ENCODE peak calls at places on chromosomes 16 and 17, in seven cellular contexts. G is GM23248, T is OCI-LY7, I is lung, Y is H1, P is trophoblast cell, N is left ventricle myocardium inferior. B is an unnamed sample. For H3K36me3, the result is how much of the 10 kb centered on the place peaks cover.

GRCh38 chr16:50497592-50497991 is 50.6 kb upstream of the NKD1 start:
- DNase-seq in G (peak), T (no peak), I (peak), Y (no peak), P (peak), N (no peak), B (no peak)

GRCh38 chr16:15782573-15783365 is 74.1 kb downstream of the MYH11 start:
- DNase-seq in G (no peak), T (no peak), I (no peak), Y (no peak), P (no peak), N (no peak), B (no peak)

GRCh38 chr16:67800252-67801046 is 5.9 kb downstream of the RANBP10 start:
- DNase-seq in G (peak), T (no peak), I (no peak), Y (no peak), P (no peak), N (peak), B (no peak)

GRCh38 chr17:55279203-55279602 is 14.4 kb downstream of the HLF start:
- DNase-seq in G (no peak), T (no peak), I (no peak), Y (no peak), P (no peak), N (no peak), B (no peak)

GRCh38 chr16:1299868-1300203 is 9.6 kb upstream of the UBE2I start:
- DNase-seq in G (no peak), T (no peak), I (no peak), Y (no peak), P (no peak), N (no peak), B (no peak)

GRCh38 chr17:1259910-1260389 is 10.3 kb upstream of the BHLHA9 start:
- DNase-seq in G (peak), T (no peak), I (no peak), Y (no peak), P (no peak), N (no peak), B (no peak)

GRCh38 chr17:78718575-78719209 is 63.4 kb downstream of the CYTH1 start:
- DNase-seq in G (no peak), T (peak), I (no peak), Y (no peak), P (peak), N (no peak), B (no peak)

GRCh38 chr17:57408064-57408811 is 151.9 kb downstream of the MSI2 start:
- DNase-seq in G (no peak), T (peak), I (no peak), Y (no peak), P (no peak), N (no peak), B (no peak)

GRCh38 chr17:614637-615546 is 99.7 kb downstream of the VPS53 start:
- DNase-seq in G (peak), T (no peak), I (no peak), Y (no peak), P (no peak), N (no peak), B (no peak)

GRCh38 chr17:56977673-56978395 is at the start of gene SCPEP1:
- DNase-seq in G (peak), T (peak), I (peak), Y (peak), P (peak), N (peak), B (peak)

DNA sequence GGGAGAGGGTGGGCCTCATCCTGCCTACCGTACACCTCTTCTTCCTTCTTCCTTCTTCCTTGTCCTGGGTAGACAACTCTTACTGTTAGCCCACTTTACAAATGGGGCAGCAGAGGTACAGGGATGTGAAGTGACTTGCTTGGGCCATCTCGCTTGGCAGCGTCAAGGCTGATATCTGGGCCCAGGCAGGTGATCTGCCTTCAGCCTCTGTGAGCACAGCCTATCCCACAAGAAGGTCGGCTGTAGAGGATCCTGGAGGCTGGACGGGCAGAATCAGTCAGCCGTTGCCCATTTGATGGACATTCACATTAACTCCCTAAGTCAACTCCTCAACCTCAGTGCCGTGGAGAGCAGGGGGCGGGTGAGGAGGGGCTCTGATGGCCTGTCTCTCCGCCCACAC is 317.3 kb downstream of the CPPED1 start:
- DNase-seq in G (no peak), T (no peak), I (no peak), Y (no peak), P (no peak), N (no peak), B (no peak)
- H3K36me3 ChIP-seq in G (under half), T (under half), I (under half), Y (under half), P (under half), N (under half), B (under half)

GRCh38 chr17:40130352-40131042 is 8.7 kb downstream of the MSL1 start:
- DNase-seq in G (peak), T (no peak), I (peak), Y (no peak), P (peak), N (no peak), B (no peak)

GRCh38 chr17:40134184-40134583 is 6.2 kb upstream of the CASC3 start:
- DNase-seq in G (no peak), T (no peak), I (no peak), Y (no peak), P (no peak), N (no peak), B (no peak)

GRCh38 chr17:40123811-40124114 is 2.0 kb downstream of the MSL1 start:
- DNase-seq in G (no peak), T (no peak), I (no peak), Y (no peak), P (no peak), N (no peak), B (no peak)

GRCh38 chr17:40124279-40125141 is 2.7 kb downstream of the MSL1 start:
- DNase-seq in G (peak), T (no peak), I (no peak), Y (no peak), P (no peak), N (no peak), B (no peak)

DNA sequence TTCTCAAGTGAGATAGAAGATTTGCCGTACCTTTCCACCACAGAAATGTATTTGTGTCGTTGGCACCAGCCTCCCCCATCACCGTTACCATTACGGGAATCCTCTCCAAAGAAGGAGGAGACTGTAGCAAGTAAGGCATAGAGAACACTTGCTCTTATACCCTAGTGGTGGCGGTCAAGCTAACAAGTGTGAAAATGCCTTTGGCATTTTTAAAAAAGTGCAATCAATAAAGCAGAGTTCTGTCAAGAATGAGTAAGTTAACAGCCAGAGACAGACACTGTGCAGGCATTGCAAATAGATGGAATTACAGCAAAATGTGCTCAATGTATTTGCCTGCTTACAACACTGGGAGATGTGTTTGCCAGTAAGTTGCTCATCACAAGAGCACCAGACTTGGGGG is 7.7 kb downstream of the MSL1 start:
- DNase-seq in G (peak), T (no peak), I (no peak), Y (no peak), P (no peak), N (no peak), B (no peak)
- H3K36me3 ChIP-seq in G (half or more), T (half or more), I (half or more), Y (half or more), P (half or more), N (half or more), B (under half)

GRCh38 chr16:69319826-69320730 is 8.9 kb downstream of the VPS4A start:
- DNase-seq in G (no peak), T (no peak), I (no peak), Y (no peak), P (no peak), N (no peak), B (peak)

GRCh38 chr16:69319381-69319780 is 8.2 kb downstream of the VPS4A start:
- DNase-seq in G (no peak), T (no peak), I (no peak), Y (no peak), P (no peak), N (no peak), B (no peak)

GRCh38 chr16:69320731-69321073 is 9.6 kb downstream of the VPS4A start:
- DNase-seq in G (no peak), T (no peak), I (no peak), Y (no peak), P (no peak), N (no peak), B (no peak)

GRCh38 chr16:69322343-69322742 is 8.0 kb downstream of the PDF start:
- DNase-seq in G (no peak), T (no peak), I (no peak), Y (no peak), P (no peak), N (no peak), B (no peak)

GRCh38 chr16:69321080-69321479 is 9.3 kb downstream of the PDF start:
- DNase-seq in G (no peak), T (no peak), I (no peak), Y (no peak), P (no peak), N (no peak), B (peak)
- H3K36me3 ChIP-seq in G (under half), T (half or more), I (under half), Y (half or more), P (half or more), N (half or more), B (half or more)

GRCh38 chr16:19704321-19705130 is 13.5 kb downstream of the KNOP1 start:
- DNase-seq in G (peak), T (no peak), I (peak), Y (no peak), P (peak), N (no peak), B (no peak)

GRCh38 chr16:19705843-19706242 is 12.2 kb downstream of the KNOP1 start:
- DNase-seq in G (no peak), T (no peak), I (no peak), Y (no peak), P (no peak), N (no peak), B (no peak)

GRCh38 chr16:19705131-19705501 is 12.9 kb downstream of the KNOP1 start:
- DNase-seq in G (no peak), T (no peak), I (no peak), Y (no peak), P (no peak), N (no peak), B (no peak)

GRCh38 chr16:19701091-19701490 is 16.9 kb downstream of the KNOP1 start:
- DNase-seq in G (peak), T (no peak), I (no peak), Y (no peak), P (no peak), N (no peak), B (no peak)

DNA sequence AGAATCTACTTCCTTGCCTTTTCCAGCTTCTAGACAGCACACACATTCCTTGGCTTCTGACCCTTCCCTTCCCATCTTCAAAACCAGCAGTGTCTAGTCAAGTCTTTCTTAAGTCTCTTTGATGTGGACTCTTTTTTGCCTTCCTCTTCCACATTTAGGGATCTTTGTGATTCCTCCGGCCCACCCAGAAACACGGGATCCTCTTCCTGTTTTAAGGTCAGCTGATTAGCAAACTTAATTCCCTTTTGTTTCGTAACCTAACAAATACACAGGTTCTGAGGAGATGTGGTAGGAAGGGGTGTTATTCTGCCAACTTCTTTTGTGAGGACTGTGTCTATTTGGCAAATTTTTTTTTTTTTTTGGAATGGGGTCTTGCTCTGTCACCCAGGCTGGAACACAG is 14.8 kb downstream of the KNOP1 start:
- DNase-seq in G (no peak), T (no peak), I (no peak), Y (no peak), P (no peak), N (no peak), B (no peak)
- H3K36me3 ChIP-seq in G (under half), T (half or more), I (under half), Y (half or more), P (under half), N (half or more), B (under half)

DNA sequence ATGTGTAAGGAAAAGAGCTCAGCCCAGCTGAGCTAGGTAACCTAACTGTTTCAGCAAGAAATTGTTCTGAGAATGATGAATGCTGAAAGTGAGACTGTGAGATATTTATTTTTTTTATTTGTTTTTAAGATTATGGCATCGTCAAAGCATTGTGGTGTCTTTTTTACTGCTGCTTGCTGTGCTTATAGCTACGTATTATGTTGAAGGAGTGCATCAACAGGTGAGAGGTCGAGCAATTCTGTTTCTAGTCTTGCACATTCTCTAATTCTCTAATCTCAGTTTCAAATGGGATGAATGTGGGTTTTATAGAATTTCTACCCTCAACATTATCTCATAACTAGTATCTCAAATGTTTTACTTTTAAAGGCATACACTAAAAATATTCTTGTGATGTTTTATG is 29.9 kb downstream of the VMP1 start:
- DNase-seq in G (no peak), T (no peak), I (no peak), Y (no peak), P (no peak), N (no peak), B (no peak)
- H3K36me3 ChIP-seq in G (under half), T (under half), I (under half), Y (under half), P (under half), N (under half), B (under half)